ENCODE peak calls at places on chromosomes 13 and 19, in five cellular contexts. G is neuronal stem cell, C is PC-9, A is ascending aorta, H is left ventricle myocardium inferior. M is an unnamed sample.

GRCh38 chr13:110616103-110617101 is 1.1 kb downstream of the NAXD start:
- DNase-seq in H (no peak), A (peak; percentile 72), C (peak; percentile 84), G (peak; percentile 26), M (peak; percentile 77)

GRCh38 chr19:50489461-50490011 is 12.9 kb upstream of the GARIN5A start:
- DNase-seq in C (no peak), A (no peak), G (no peak), H (no peak), M (no peak)

GRCh38 chr13:28429685-28430290 is 65.1 kb downstream of the FLT1 start:
- DNase-seq in A (no peak), H (no peak), G (no peak), C (no peak), M (no peak)

GRCh38 chr13:27667946-27668345 is 46.3 kb downstream of the POLR1D start:
- DNase-seq in A (no peak), C (no peak), H (peak; percentile 22), G (no peak), M (no peak)

GRCh38 chr13:80040219-80040976 is 300.5 kb downstream of the SPRY2 start:
- DNase-seq in A (no peak), H (no peak), C (peak; percentile 91), G (no peak), M (no peak)

GRCh38 chr19:15304140-15304705 is 28.1 kb downstream of the BRD4 start:
- DNase-seq in G (no peak), C (no peak), H (peak; percentile 40), A (no peak), M (no peak)

GRCh38 chr13:102402292-102402691 is 444 bp upstream of the FGF14 start:
- DNase-seq in G (peak; percentile 79), C (no peak), A (peak; percentile 65), H (peak; percentile 16), M (no peak)

GRCh38 chr13:27171244-27171829 is at the start of gene USP12:
- DNase-seq in A (peak; percentile 74), C (no peak), H (peak; percentile 37), G (no peak), M (peak; percentile 67)

GRCh38 chr19:737591-738093 is 13.3 kb upstream of the MISP start:
- DNase-seq in C (no peak), A (no peak), H (no peak), G (no peak), M (no peak)

GRCh38 chr13:23966691-23967615 is 69.7 kb upstream of the C1QTNF9B start:
- DNase-seq in A (no peak), H (no peak), C (no peak), G (no peak), M (no peak)

GRCh38 chr13:98438246-98439135 is 138.4 kb downstream of the STK24 start:
- DNase-seq in C (no peak), G (no peak), A (no peak), H (no peak), M (no peak)

GRCh38 chr13:113176292-113176691 is 17.8 kb downstream of the PROZ start:
- DNase-seq in G (no peak), H (no peak), C (no peak), A (no peak), M (no peak)

GRCh38 chr13:111968611-111969010 is 98.3 kb upstream of the SOX1 start:
- DNase-seq in G (no peak), C (no peak), H (no peak), A (no peak), M (no peak)

GRCh38 chr19:16429066-16429758 is 42.6 kb downstream of the EPS15L1 start:
- DNase-seq in C (no peak), G (no peak), A (peak; percentile 62), H (peak; percentile 80), M (no peak)

GRCh38 chr19:38061294-38061693 is 154.3 kb downstream of the SIPA1L3 start:
- DNase-seq in H (no peak), C (no peak), A (no peak), G (no peak), M (no peak)

GRCh38 chr19:19627716-19628498 is at the start of gene LPAR2:
- DNase-seq in G (peak; percentile 46), H (no peak), C (peak; percentile 44), A (no peak), M (no peak)

GRCh38 chr19:19460258-19460731 is 54.8 kb downstream of the GATAD2A start:
- DNase-seq in G (no peak), A (no peak), C (no peak), H (no peak), M (no peak)

GRCh38 chr13:21075303-21076264 is 14.2 kb upstream of the LATS2 start:
- DNase-seq in G (no peak), A (peak; percentile 74), H (peak; percentile 53), C (no peak), M (no peak)

GRCh38 chr19:18021121-18021755 is 13.3 kb downstream of the ARRDC2 start:
- DNase-seq in C (peak; percentile 68), A (peak; percentile 95), G (no peak), H (peak; percentile 91), M (peak; percentile 93)

GRCh38 chr19:51621178-51621577 is 9.0 kb downstream of the SIGLEC5 start:
- DNase-seq in C (no peak), G (no peak), A (no peak), H (no peak), M (no peak)

GRCh38 chr13:70366720-70367119 is 258.5 kb upstream of the KLHL1 start:
- DNase-seq in C (no peak), H (no peak), G (no peak), A (no peak), M (no peak)

GRCh38 chr13:38418286-38418685 is 68.6 kb downstream of the UFM1 start:
- DNase-seq in H (no peak), A (no peak), C (no peak), G (no peak), M (no peak)

GRCh38 chr13:42559057-42559456 is 14.9 kb upstream of the TNFSF11 start:
- DNase-seq in H (no peak), C (no peak), A (no peak), G (no peak), M (no peak)

GRCh38 chr19:45747513-45747912 is 14.3 kb downstream of the MEIOSIN start:
- DNase-seq in A (no peak), C (no peak), H (no peak), G (no peak), M (no peak)

GRCh38 chr19:29636553-29637325 is 28.5 kb upstream of the PLEKHF1 start:
- DNase-seq in G (no peak), A (no peak), C (no peak), H (no peak), M (no peak)

GRCh38 chr13:48448963-48449614 is 36.2 kb upstream of the LPAR6 start:
- DNase-seq in A (no peak), H (no peak), C (no peak), G (no peak), M (no peak)

DNA sequence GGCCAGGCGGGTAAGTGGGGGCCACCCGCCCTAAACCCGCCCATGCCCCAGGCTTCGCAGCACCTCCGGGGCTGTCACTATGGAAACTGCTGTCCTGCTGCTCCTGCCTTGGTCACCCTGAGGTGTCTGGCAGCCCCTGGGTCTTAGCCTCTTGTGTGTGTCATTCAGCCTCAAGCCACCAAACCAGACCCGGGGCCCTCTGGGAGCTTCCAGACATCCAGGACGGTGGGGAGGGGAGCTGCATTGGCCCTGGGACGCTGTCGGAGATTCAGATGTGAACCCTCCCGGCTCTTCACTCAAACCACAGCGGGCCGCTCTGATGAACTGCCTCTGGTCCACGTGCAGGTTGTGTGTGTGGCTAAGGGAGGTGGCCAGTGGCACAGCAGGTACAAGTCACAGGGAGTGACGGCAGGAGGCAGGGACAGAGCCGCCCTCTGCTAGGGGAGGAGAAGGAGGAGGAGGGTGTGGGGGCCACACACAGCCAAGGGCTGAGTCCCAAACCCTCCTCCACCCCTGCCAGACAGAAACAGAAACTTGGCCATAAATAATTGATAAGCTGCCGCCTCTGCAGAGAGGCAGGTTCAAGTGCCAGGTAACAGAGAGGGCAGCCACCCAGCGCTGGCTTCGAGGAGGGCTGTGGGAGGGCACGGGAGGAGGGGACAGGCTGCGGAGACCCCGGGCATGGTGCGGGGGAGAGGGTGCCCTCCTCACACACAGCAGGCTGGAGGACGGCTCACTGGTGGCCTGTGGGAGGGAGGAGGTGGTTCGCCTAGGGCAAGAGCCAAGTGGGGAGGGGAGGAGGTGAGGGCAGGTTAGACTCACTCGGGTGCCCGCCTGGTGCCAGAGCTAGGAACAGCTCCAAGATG is 8.0 kb downstream of the NANOS3 start:
- DNase-seq in C (no peak), A (no peak), H (no peak), G (no peak), M (no peak)
- H3K4me1 ChIP-seq in C (peaks cover 34% of the 10 kb centered on the region), A (peaks cover 5% of the 10 kb centered on the region), H (peaks cover 30% of the 10 kb centered on the region), G (peaks cover 23% of the 10 kb centered on the region), M (peaks cover 12% of the 10 kb centered on the region)

DNA sequence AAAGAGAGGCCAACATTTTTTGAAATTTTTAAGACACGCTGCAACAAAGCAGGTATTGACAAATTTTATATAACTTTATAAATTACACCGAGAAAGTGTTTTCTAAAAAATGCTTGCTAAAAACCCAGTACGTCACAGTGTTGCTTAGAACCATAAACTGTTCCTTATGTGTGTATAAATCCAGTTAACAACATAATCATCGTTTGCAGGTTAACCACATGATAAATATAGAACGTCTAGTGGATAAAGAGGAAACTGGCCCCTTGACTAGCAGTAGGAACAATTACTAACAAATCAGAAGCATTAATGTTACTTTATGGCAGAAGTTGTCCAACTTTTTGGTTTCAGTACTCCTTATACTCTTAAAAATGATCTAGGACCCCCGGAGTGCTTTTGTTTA is 1.2 kb downstream of the BRCA2 start:
- DNase-seq in A (no peak), H (no peak), C (no peak), G (no peak), M (no peak)
- H3K27ac ChIP-seq in A (peak overlapping the region; percentile 94), H (peak overlapping the region; percentile 96), C (peak overlapping the region; percentile 95), G (no peak overlapping the region), M (peak overlapping the region; percentile 95)

DNA sequence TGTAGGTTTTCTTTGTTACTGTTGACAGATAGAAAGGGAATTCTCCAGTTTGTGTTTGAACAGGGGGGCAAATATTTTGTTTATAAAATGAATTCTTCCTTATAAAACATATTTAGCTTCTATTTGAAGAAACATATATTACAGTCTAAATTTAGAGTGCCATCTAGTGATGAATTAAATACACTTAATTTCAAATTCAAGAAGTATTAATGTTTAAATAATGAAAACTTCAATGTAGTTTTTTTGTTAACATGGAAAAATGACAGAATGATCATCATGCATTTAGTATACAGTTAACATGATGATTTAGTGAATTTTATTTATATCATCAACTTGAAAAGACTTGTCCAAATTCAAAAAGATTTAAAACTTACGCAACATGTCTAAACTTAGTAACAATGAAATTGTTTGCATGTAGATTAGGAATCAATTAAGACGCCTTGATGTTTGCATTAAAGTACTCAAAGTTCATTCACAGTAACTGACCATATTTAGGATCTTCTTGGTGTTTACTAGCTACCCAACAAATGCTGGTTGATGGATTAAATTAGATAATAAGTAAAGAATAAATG is 765.9 kb upstream of the SLITRK1 start:
- DNase-seq in H (no peak), A (no peak), C (no peak), G (no peak), M (no peak)
- H3K4me1 ChIP-seq in H (peaks cover 43% of the 10 kb centered on the region), A (peaks cover 6% of the 10 kb centered on the region), C (no peaks in the 10 kb centered on the region), G (no peaks in the 10 kb centered on the region), M (peaks cover 6% of the 10 kb centered on the region)

GRCh38 chr13:36323951-36324566 is 22.1 kb downstream of the SPART start:
- DNase-seq in A (no peak), C (no peak), G (no peak), H (no peak), M (no peak)
- H3K27ac ChIP-seq in A (no peak overlapping the region), C (no peak overlapping the region), G (no peak overlapping the region), H (no peak overlapping the region), M (no peak overlapping the region)

DNA sequence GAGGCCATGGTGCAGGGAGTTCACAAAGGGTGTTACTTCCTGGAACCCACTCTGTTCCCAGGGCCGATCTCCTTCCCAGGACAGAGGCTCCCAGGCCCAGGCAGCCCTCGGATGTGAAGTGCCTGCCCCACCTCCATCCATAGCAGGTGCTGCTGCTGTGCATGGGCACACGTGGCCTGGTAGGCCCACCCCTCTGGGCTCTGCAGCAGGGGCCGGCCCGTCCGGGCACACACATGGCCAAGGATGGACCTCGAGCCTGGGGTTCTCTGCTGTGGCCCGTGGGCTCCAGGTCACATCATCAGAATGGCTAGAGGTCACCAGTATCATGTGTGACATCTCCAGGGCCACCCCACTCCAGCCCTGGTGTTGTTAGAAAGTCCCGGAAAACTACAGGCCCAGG is 71.8 kb downstream of the GADD45B start:
- DNase-seq in A (no peak), C (no peak), H (no peak), G (no peak), M (no peak)
- H3K4me1 ChIP-seq in A (peaks cover 40% of the 10 kb centered on the region), C (peaks cover 21% of the 10 kb centered on the region), H (peaks cover 76% of the 10 kb centered on the region), G (peaks cover 30% of the 10 kb centered on the region), M (peaks cover 56% of the 10 kb centered on the region)